ENCODE peak calls at places on chromosomes 11 and 22, in nine cellular contexts. A, I, S, G, T, V, Z, H and U are unnamed samples.

GRCh38 chr11:47986219-47986618 is 5.9 kb downstream of the PTPRJ start:
- DNase-seq in A (no peak), I (no peak), S (no peak), G (no peak), T (no peak), V (no peak), Z (no peak), H (no peak), U (no peak)

GRCh38 chr11:117878939-117879475 is 2.5 kb upstream of the FXYD6 start:
- DNase-seq in A (no peak), I (peak), S (no peak), G (no peak), T (no peak), V (no peak), Z (no peak), H (no peak), U (no peak)

GRCh38 chr11:62664405-62665074 is 470 bp downstream of the C11orf98 start:
- DNase-seq in A (peak), I (no peak), S (peak), G (no peak), T (peak), V (peak), Z (no peak), H (no peak), U (peak)

GRCh38 chr22:46336119-46337078 is 885 bp downstream of the TRMU start:
- DNase-seq in A (peak), I (no peak), S (peak), G (peak), T (peak), V (no peak), Z (no peak), H (peak), U (no peak)

GRCh38 chr11:117097567-117098268 is 510 bp downstream of the SIK3 start:
- DNase-seq in A (peak), I (peak), S (peak), G (peak), T (peak), V (peak), Z (no peak), H (peak), U (peak)

GRCh38 chr22:24087071-24087795 is 76.1 kb downstream of the CABIN1 start:
- DNase-seq in A (no peak), I (peak), S (no peak), G (no peak), T (no peak), V (no peak), Z (no peak), H (no peak), U (no peak)

GRCh38 chr11:382081-382643 is 11.8 kb upstream of the PKP3 start:
- DNase-seq in A (no peak), I (no peak), S (no peak), G (no peak), T (no peak), V (no peak), Z (no peak), H (no peak), U (no peak)

GRCh38 chr22:48807155-48807554 is 1020.5 kb downstream of the BRD1 start:
- DNase-seq in A (no peak), I (peak), S (no peak), G (no peak), T (no peak), V (no peak), Z (no peak), H (no peak), U (no peak)

GRCh38 chr11:27497284-27497866 is 9.2 kb downstream of the LIN7C start:
- DNase-seq in A (peak), I (no peak), S (peak), G (no peak), T (peak), V (no peak), Z (no peak), H (no peak), U (no peak)

GRCh38 chr22:42742940-42743339 is 22.3 kb upstream of the A4GALT start:
- DNase-seq in A (peak), I (no peak), S (no peak), G (peak), T (no peak), V (no peak), Z (no peak), H (no peak), U (no peak)

GRCh38 chr22:45997077-45997774 is 20.3 kb upstream of the WNT7B start:
- DNase-seq in A (peak), I (peak), S (peak), G (peak), T (no peak), V (peak), Z (no peak), H (no peak), U (no peak)

GRCh38 chr11:108135845-108136599 is 14.7 kb downstream of the ACAT1 start:
- DNase-seq in A (no peak), I (no peak), S (peak), G (no peak), T (no peak), V (no peak), Z (no peak), H (no peak), U (peak)

GRCh38 chr11:85661972-85662664 is 2.8 kb downstream of the CREBZF start:
- DNase-seq in A (no peak), I (no peak), S (no peak), G (no peak), T (no peak), V (no peak), Z (no peak), H (no peak), U (no peak)

GRCh38 chr22:43303751-43304150 is 39.4 kb downstream of the SCUBE1 start:
- DNase-seq in A (no peak), I (no peak), S (no peak), G (peak), T (no peak), V (no peak), Z (no peak), H (no peak), U (no peak)

GRCh38 chr11:115778928-115779650 is 274.9 kb upstream of the CADM1 start:
- DNase-seq in A (no peak), I (no peak), S (no peak), G (no peak), T (no peak), V (no peak), Z (no peak), H (no peak), U (no peak)

GRCh38 chr11:77065878-77066228 is 918 bp upstream of the CAPN5 start:
- DNase-seq in A (peak), I (peak), S (no peak), G (peak), T (no peak), V (no peak), Z (no peak), H (no peak), U (peak)

GRCh38 chr22:19679476-19680099 is 34.7 kb upstream of the SEPTIN5 start:
- DNase-seq in A (peak), I (no peak), S (no peak), G (peak), T (peak), V (no peak), Z (no peak), H (no peak), U (peak)

GRCh38 chr11:113085446-113085845 is 124.2 kb downstream of the NCAM1 start:
- DNase-seq in A (no peak), I (no peak), S (no peak), G (no peak), T (no peak), V (no peak), Z (no peak), H (no peak), U (no peak)

GRCh38 chr22:42065408-42066132 is 5.0 kb downstream of the NAGA start:
- DNase-seq in A (peak), I (peak), S (no peak), G (no peak), T (no peak), V (no peak), Z (no peak), H (no peak), U (no peak)

GRCh38 chr11:103794262-103794661 is 242.2 kb upstream of the DDI1 start:
- DNase-seq in A (no peak), I (no peak), S (no peak), G (no peak), T (no peak), V (no peak), Z (no peak), H (no peak), U (no peak)

GRCh38 chr11:66851698-66852465 is 5.0 kb upstream of the LRFN4 start:
- DNase-seq in A (peak), I (no peak), S (peak), G (peak), T (no peak), V (no peak), Z (no peak), H (no peak), U (peak)
- TF ChIP-seq CTCF in A (peak), I (no peak), S (peak), G (peak), T (peak), V (no peak), Z (peak), H (peak), U (peak)

GRCh38 chr22:31448382-31448781 is 41.3 kb downstream of the EIF4ENIF1 start:
- DNase-seq in A (no peak), I (no peak), S (no peak), G (no peak), T (peak), V (no peak), Z (no peak), H (no peak), U (no peak)

GRCh38 chr22:31447337-31447736 is 42.3 kb downstream of the EIF4ENIF1 start:
- DNase-seq in A (no peak), I (no peak), S (peak), G (no peak), T (no peak), V (no peak), Z (no peak), H (no peak), U (no peak)

GRCh38 chr22:31449521-31449920 is 40.1 kb downstream of the EIF4ENIF1 start:
- DNase-seq in A (no peak), I (no peak), S (no peak), G (no peak), T (peak), V (no peak), Z (no peak), H (no peak), U (no peak)

GRCh38 chr22:31446767-31447166 is 42.9 kb downstream of the EIF4ENIF1 start:
- DNase-seq in A (no peak), I (no peak), S (no peak), G (no peak), T (no peak), V (no peak), Z (no peak), H (no peak), U (no peak)

GRCh38 chr22:31451709-31452571 is 37.7 kb downstream of the EIF4ENIF1 start:
- DNase-seq in A (peak), I (no peak), S (peak), G (peak), T (peak), V (peak), Z (peak), H (no peak), U (peak)
- TF ChIP-seq CTCF in A (peak), I (no peak), S (peak), G (peak), T (peak), V (peak), Z (peak), H (peak), U (no peak)

DNA sequence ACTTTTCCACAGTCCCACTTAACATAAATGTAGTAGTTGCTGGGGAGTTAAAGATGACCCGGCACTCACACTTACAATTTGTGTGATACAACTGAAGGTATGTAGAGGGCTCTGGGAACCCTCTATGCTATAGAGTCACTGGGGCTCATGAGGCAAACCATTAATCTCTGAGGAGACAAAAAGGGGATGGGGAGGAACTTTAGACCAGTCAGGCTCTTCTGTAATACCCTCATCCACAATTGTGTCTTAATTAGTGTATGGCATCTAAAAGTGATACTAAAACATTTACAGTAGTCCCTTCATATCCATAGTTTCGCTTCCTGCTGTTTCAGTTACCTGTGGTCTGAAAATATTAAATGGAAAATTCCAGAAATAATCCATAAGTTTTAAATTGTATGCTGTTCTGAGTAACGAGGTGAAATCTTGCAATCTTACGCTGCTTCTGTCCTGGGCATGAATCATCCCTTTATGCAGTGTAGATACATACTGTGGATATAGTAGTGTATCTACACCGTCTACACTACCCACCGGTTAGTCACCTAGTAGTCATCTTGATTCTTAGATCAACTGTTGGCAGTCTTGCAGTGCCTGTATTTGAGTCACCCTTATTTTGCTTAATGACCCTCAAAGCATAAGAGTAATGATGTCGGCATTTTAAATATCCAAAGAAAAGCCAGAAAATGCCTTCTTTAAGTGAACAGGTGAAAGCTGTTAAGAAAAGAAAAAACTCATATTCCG is 12.2 kb downstream of the CBL start:
- DNase-seq in A (no peak), I (no peak), S (no peak), G (no peak), T (no peak), V (peak), Z (peak), H (no peak), U (no peak)
- TF ChIP-seq CTCF in A (no peak), I (no peak), S (no peak), G (no peak), T (no peak), V (no peak), Z (no peak), H (no peak), U (no peak)

GRCh38 chr11:65473275-65473860 is 25.5 kb upstream of the MALAT1 start:
- DNase-seq in A (no peak), I (no peak), S (no peak), G (no peak), T (no peak), V (no peak), Z (no peak), H (no peak), U (no peak)

GRCh38 chr11:65470433-65470832 is 28.4 kb upstream of the MALAT1 start:
- DNase-seq in A (no peak), I (peak), S (no peak), G (no peak), T (no peak), V (no peak), Z (no peak), H (no peak), U (no peak)

GRCh38 chr11:65471410-65471762 is 27.5 kb upstream of the MALAT1 start:
- DNase-seq in A (peak), I (peak), S (no peak), G (peak), T (peak), V (no peak), Z (no peak), H (peak), U (no peak)

GRCh38 chr11:65468874-65469333 is 29.9 kb upstream of the MALAT1 start:
- DNase-seq in A (peak), I (peak), S (peak), G (peak), T (peak), V (peak), Z (peak), H (peak), U (peak)
- TF ChIP-seq CTCF in A (peak), I (no peak), S (peak), G (peak), T (peak), V (peak), Z (peak), H (peak), U (peak)

DNA sequence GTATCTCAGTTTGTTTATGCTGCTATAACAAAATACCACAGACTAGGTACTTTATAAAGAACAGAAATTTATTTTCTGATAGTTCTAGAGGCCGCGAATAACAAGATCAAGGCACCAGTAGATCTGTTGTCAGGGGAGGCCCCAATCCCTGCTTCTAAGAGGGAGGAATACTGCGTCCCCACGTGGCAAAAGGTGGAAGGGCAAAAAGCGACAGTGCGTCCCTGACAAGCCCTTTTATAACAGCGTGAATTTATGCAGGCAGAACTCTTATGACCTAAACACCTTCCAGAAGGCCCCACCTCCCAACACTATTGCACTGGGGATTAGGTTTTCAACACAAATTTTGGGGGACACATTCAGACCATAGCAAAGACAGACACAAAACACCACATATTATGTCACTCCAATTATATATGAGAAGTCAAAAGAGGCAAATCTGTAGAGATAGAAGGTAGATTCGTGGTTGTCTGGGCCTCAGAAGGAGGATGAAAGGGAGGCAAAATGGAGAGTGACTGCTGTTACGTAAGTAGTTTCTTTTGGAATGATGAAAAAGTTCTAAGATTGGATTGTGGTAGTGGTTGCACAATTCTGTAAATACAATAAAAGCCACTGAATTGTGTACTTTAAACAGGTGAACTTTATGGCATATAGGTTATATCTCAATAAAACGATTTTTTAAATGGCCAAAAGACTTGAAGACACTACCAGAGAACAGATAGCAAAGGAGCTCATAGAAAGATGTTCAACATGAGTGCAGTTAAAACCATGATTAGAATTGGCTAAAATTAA is 30.1 kb upstream of the TNRC6B start:
- DNase-seq in A (peak), I (no peak), S (no peak), G (peak), T (no peak), V (no peak), Z (no peak), H (no peak), U (no peak)
- TF ChIP-seq CTCF in A (peak), I (no peak), S (no peak), G (peak), T (no peak), V (no peak), Z (no peak), H (no peak), U (no peak)

GRCh38 chr11:109865558-109866186 is 227.5 kb upstream of the ZC3H12C start:
- DNase-seq in A (peak), I (no peak), S (no peak), G (no peak), T (no peak), V (no peak), Z (no peak), H (no peak), U (no peak)
- TF ChIP-seq CTCF in A (peak), I (no peak), S (peak), G (peak), T (no peak), V (no peak), Z (peak), H (peak), U (no peak)

DNA sequence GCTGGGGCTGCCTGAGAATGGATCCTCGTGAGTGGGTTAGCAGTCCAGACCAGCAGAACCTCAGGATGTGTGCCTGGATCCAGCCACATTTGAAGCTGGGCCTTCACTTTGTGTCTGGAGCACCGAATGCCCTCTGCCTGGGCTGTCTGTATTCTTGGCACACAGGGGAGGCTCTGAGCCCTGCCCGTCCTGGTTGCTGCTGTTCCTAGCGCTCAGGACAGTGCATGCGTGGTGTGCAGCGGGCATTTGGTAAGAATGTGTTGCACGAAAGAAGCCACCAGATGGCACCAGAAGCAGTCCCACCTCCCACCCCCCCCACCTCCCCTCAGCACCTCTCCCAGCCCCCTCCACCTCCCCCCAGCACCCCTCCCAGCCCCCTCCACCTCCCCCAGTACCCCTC is 4.1 kb upstream of the MAPK11 start:
- DNase-seq in A (peak), I (no peak), S (peak), G (peak), T (peak), V (peak), Z (no peak), H (no peak), U (peak)
- TF ChIP-seq CTCF in A (no peak), I (no peak), S (peak), G (peak), T (peak), V (peak), Z (peak), H (peak), U (no peak)

DNA sequence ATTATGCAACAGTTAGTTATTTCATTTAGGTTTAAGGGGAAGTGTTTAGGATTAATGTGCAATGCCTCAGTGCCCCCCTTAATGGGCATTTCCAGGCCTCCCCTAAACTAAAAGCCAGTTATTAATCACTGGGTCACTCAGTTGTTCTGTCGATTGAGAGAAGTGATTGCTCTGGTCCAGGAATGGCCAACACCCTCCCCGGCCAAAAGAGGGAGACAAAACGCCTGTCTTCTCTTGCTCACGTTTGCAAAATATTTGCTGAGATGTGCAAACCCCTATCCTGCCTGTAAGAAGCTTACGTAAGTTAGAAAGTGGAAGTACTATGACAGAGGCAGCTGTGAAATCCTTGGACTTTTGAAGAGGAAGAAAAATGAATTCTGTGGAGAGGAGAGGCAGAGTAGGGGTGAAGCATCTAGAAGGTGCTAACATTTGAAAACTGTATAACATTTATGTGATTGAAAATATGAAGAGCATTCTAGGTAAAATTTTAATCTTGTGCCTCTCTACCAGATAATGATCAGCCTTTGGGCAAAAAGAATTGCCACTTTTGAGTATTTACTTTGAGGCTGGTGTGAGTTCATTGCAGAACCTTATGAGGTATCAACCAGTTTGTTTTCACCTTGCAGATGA is 37.7 kb downstream of the NTM start:
- DNase-seq in A (peak), I (no peak), S (peak), G (peak), T (peak), V (peak), Z (no peak), H (no peak), U (peak)
- TF ChIP-seq CTCF in A (peak), I (no peak), S (peak), G (peak), T (peak), V (no peak), Z (peak), H (peak), U (peak)